ENCODE peak calls at places on chromosomes 3 and 15, in nine cellular contexts. D is sigmoid colon, W is cardiac muscle cell, S is heart left ventricle, M is GM06990, L is glutamatergic neuron, J is omental fat pad, R is pancreas, K is astrocyte of the spinal cord. B is an unnamed sample.

GRCh38 chr3:163939926-163940325 is 1138.4 kb downstream of the SI start:
- DNase-seq in D (no peak), W (no peak), S (no peak), M (no peak), L (no peak), J (no peak), R (no peak), K (peak), B (peak)

GRCh38 chr3:129449279-129450115 is 9.5 kb downstream of the IFT122 start:
- DNase-seq in D (no peak), W (no peak), S (no peak), M (no peak), L (no peak), J (no peak), R (no peak), K (peak), B (no peak)

GRCh38 chr15:57866149-57866736 is 159.7 kb downstream of the POLR2M start:
- DNase-seq in D (no peak), W (peak), S (peak), M (no peak), L (peak), J (peak), R (peak), K (peak), B (peak)

GRCh38 chr15:42808921-42809320 is 72.0 kb upstream of the CDAN1 start:
- DNase-seq in D (no peak), W (no peak), S (no peak), M (no peak), L (no peak), J (no peak), R (no peak), K (no peak), B (no peak)

GRCh38 chr3:50612973-50613851 is 1.6 kb upstream of the CISH start:
- DNase-seq in D (no peak), W (no peak), S (peak), M (no peak), L (no peak), J (no peak), R (no peak), K (no peak), B (no peak)

GRCh38 chr3:180875071-180875698 is 37.3 kb upstream of the FXR1 start:
- DNase-seq in D (no peak), W (peak), S (no peak), M (no peak), L (no peak), J (no peak), R (no peak), K (no peak), B (no peak)

GRCh38 chr15:51460796-51461195 is 119.3 kb downstream of the GLDN start:
- DNase-seq in D (no peak), W (no peak), S (no peak), M (no peak), L (no peak), J (no peak), R (no peak), K (no peak), B (no peak)

GRCh38 chr3:170077406-170077805 is 39.6 kb downstream of the GPR160 start:
- DNase-seq in D (no peak), W (no peak), S (no peak), M (no peak), L (no peak), J (no peak), R (no peak), K (no peak), B (no peak)

GRCh38 chr3:55622116-55622515 is 135.0 kb upstream of the WNT5A start:
- DNase-seq in D (no peak), W (no peak), S (no peak), M (no peak), L (no peak), J (no peak), R (no peak), K (peak), B (no peak)

GRCh38 chr3:178699810-178700209 is 163.6 kb downstream of the KCNMB2 start:
- DNase-seq in D (no peak), W (no peak), S (no peak), M (no peak), L (no peak), J (no peak), R (no peak), K (peak), B (no peak)

GRCh38 chr15:88653200-88654064 is 14.6 kb downstream of the ISG20 start:
- DNase-seq in D (peak), W (no peak), S (no peak), M (no peak), L (no peak), J (no peak), R (no peak), K (no peak), B (no peak)

GRCh38 chr15:53114960-53115359 is 324.8 kb upstream of the ONECUT1 start:
- DNase-seq in D (no peak), W (no peak), S (no peak), M (no peak), L (no peak), J (no peak), R (no peak), K (no peak), B (no peak)

GRCh38 chr15:80549191-80549590 is 145.0 kb downstream of the ARNT2 start:
- DNase-seq in D (no peak), W (no peak), S (no peak), M (no peak), L (no peak), J (no peak), R (no peak), K (peak), B (peak)

GRCh38 chr3:46284981-46285683 is 42.9 kb downstream of the CCR3 start:
- DNase-seq in D (no peak), W (no peak), S (no peak), M (no peak), L (no peak), J (no peak), R (no peak), K (no peak), B (no peak)

GRCh38 chr3:32374788-32375595 is 16.7 kb upstream of the CMTM7 start:
- DNase-seq in D (peak), W (peak), S (no peak), M (peak), L (no peak), J (peak), R (no peak), K (peak), B (peak)

GRCh38 chr15:83206971-83207621 is 527 bp downstream of the HDGFL3 start:
- DNase-seq in D (peak), W (peak), S (peak), M (peak), L (peak), J (no peak), R (peak), K (peak), B (peak)

GRCh38 chr15:80010131-80010673 is 39.2 kb upstream of the BCL2A1 start:
- DNase-seq in D (no peak), W (no peak), S (no peak), M (peak), L (no peak), J (no peak), R (no peak), K (peak), B (peak)

GRCh38 chr3:15796331-15796730 is 1.4 kb downstream of the ANKRD28 start:
- DNase-seq in D (no peak), W (no peak), S (no peak), M (no peak), L (no peak), J (no peak), R (no peak), K (no peak), B (peak)

GRCh38 chr3:15798533-15799245 is 910 bp upstream of the ANKRD28 start:
- DNase-seq in D (no peak), W (no peak), S (no peak), M (no peak), L (no peak), J (no peak), R (no peak), K (no peak), B (no peak)

GRCh38 chr3:15796771-15797599 is 794 bp downstream of the ANKRD28 start:
- DNase-seq in D (no peak), W (peak), S (no peak), M (no peak), L (no peak), J (no peak), R (no peak), K (peak), B (peak)

GRCh38 chr3:15795563-15796308 is 2.0 kb downstream of the ANKRD28 start:
- DNase-seq in D (no peak), W (no peak), S (no peak), M (no peak), L (no peak), J (no peak), R (no peak), K (peak), B (peak)

GRCh38 chr3:15797600-15798303 is at the start of gene ANKRD28:
- DNase-seq in D (no peak), W (peak), S (no peak), M (no peak), L (no peak), J (no peak), R (no peak), K (peak), B (peak)
- TF ChIP-seq CTCF in D (peak), W (peak), S (no peak), M (no peak), L (no peak), J (no peak), R (no peak), K (no peak), B (peak)

GRCh38 chr15:59355730-59356129 is 16.9 kb downstream of the MYO1E start:
- DNase-seq in D (no peak), W (no peak), S (no peak), M (no peak), L (no peak), J (no peak), R (no peak), K (no peak), B (no peak)

GRCh38 chr15:59364238-59364637 is 8.4 kb downstream of the MYO1E start:
- DNase-seq in D (no peak), W (no peak), S (no peak), M (no peak), L (no peak), J (no peak), R (no peak), K (no peak), B (peak)

GRCh38 chr15:59360896-59361295 is 11.8 kb downstream of the MYO1E start:
- DNase-seq in D (no peak), W (no peak), S (no peak), M (no peak), L (no peak), J (no peak), R (no peak), K (peak), B (no peak)

GRCh38 chr15:59362339-59362738 is 10.3 kb downstream of the MYO1E start:
- DNase-seq in D (no peak), W (no peak), S (no peak), M (no peak), L (no peak), J (no peak), R (no peak), K (no peak), B (no peak)

GRCh38 chr15:59360305-59360704 is 12.4 kb downstream of the MYO1E start:
- DNase-seq in D (no peak), W (no peak), S (no peak), M (no peak), L (no peak), J (no peak), R (no peak), K (no peak), B (no peak)
- TF ChIP-seq CTCF in D (no peak), W (peak), S (no peak), M (peak), L (peak), J (no peak), R (no peak), K (peak), B (peak)

GRCh38 chr3:193124861-193125260 is 116.2 kb upstream of the PLAAT1 start:
- DNase-seq in D (no peak), W (no peak), S (no peak), M (no peak), L (no peak), J (no peak), R (no peak), K (no peak), B (no peak)

GRCh38 chr3:193132247-193132646 is 108.8 kb upstream of the PLAAT1 start:
- DNase-seq in D (no peak), W (no peak), S (no peak), M (no peak), L (no peak), J (no peak), R (no peak), K (no peak), B (no peak)

GRCh38 chr3:193132923-193133463 is 108.0 kb upstream of the PLAAT1 start:
- DNase-seq in D (no peak), W (no peak), S (no peak), M (no peak), L (no peak), J (no peak), R (no peak), K (peak), B (no peak)

GRCh38 chr3:193130576-193130975 is 110.4 kb upstream of the PLAAT1 start:
- DNase-seq in D (no peak), W (no peak), S (no peak), M (no peak), L (no peak), J (no peak), R (no peak), K (no peak), B (no peak)

GRCh38 chr3:193129607-193130006 is 111.4 kb upstream of the PLAAT1 start:
- DNase-seq in D (no peak), W (peak), S (no peak), M (no peak), L (no peak), J (no peak), R (no peak), K (no peak), B (no peak)
- TF ChIP-seq CTCF in D (no peak), W (no peak), S (no peak), M (peak), L (no peak), J (no peak), R (no peak), K (no peak), B (no peak)

GRCh38 chr3:184001761-184002160 is 15.9 kb downstream of the ABCC5 start:
- DNase-seq in D (no peak), W (no peak), S (no peak), M (no peak), L (no peak), J (no peak), R (no peak), K (no peak), B (no peak)
- TF ChIP-seq CTCF in D (no peak), W (no peak), S (no peak), M (no peak), L (no peak), J (no peak), R (no peak), K (no peak), B (no peak)

DNA sequence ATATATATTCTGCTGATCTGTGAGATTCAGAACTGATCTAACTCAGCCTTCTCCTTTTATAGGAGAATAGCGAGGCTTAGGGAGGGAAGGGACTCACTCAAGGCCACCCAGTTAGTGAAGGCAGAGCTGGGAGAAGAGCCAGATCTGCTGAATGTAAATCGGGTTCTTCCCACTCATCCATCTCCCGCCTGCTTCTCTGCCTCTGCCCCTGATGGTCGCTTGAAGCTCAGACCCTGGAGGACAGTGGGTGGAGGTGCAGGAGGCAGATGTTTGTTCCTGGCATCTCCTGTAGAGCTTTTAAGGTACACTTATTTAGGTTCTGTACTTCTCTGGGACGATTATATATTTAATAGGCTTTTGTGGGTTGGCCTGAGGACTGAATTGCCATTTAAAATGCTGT is 4.3 kb downstream of the PDIA5 start:
- DNase-seq in D (no peak), W (no peak), S (no peak), M (no peak), L (peak), J (no peak), R (no peak), K (no peak), B (peak)
- TF ChIP-seq CTCF in D (peak), W (peak), S (no peak), M (no peak), L (peak), J (no peak), R (no peak), K (peak), B (peak)